ENCODE peak calls at places on chromosomes 1 and 21, in six cellular contexts. K is stimulated activated CD4-positive, alpha-beta T cell treated with anti-CD3 and anti-CD28 coated beads, Interleukin-12 subunit alpha, Interleukin-12 subunit beta, amount 100 ng/mL, for 4 hours; B is H54; V is cerebellum; G is CD4-positive, alpha-beta T cell; W is NCI-H774. I is an unnamed sample.

GRCh38 chr1:224525411-224526040 is 90.6 kb upstream of the CNIH3 start:
- DNase-seq in K (no peak), B (no peak), V (no peak), G (no peak), W (no peak), I (no peak)

GRCh38 chr1:158998781-158999161 is 10.9 kb upstream of the IFI16 start:
- DNase-seq in K (no peak), B (no peak), V (no peak), G (no peak), W (peak; percentile 57), I (peak; percentile 49)

GRCh38 chr1:111596499-111596898 is 23.1 kb upstream of the RAP1A start:
- DNase-seq in K (peak; percentile 43), B (no peak), V (no peak), G (peak; percentile 43), W (no peak), I (no peak)

GRCh38 chr21:39660191-39660590 is 47.5 kb downstream of the B3GALT5 start:
- DNase-seq in K (no peak), B (peak; percentile 42), V (no peak), G (no peak), W (peak; percentile 62), I (no peak)

GRCh38 chr1:182841368-182841988 is 2.3 kb downstream of the DHX9 start:
- DNase-seq in K (no peak), B (no peak), V (no peak), G (no peak), W (no peak), I (no peak)

GRCh38 chr1:164695956-164696665 is 137.1 kb downstream of the PBX1 start:
- DNase-seq in K (no peak), B (no peak), V (no peak), G (no peak), W (no peak), I (peak; percentile 73)

GRCh38 chr1:37825508-37825907 is 17.5 kb upstream of the YRDC start:
- DNase-seq in K (no peak), B (no peak), V (no peak), G (no peak), W (no peak), I (no peak)

GRCh38 chr1:98704474-98704873 is 43.0 kb downstream of the SNX7 start:
- DNase-seq in K (no peak), B (no peak), V (no peak), G (no peak), W (no peak), I (peak; percentile 71)

GRCh38 chr1:38527373-38527966 is 332.1 kb downstream of the RRAGC start:
- DNase-seq in K (peak; percentile 30), B (no peak), V (no peak), G (peak; percentile 6), W (no peak), I (no peak)

GRCh38 chr1:234902774-234903173 is 225.9 kb downstream of the TOMM20 start:
- DNase-seq in K (no peak), B (no peak), V (no peak), G (no peak), W (no peak), I (no peak)

GRCh38 chr1:172607145-172607544 is 51.8 kb upstream of the FASLG start:
- DNase-seq in K (no peak), B (no peak), V (no peak), G (no peak), W (no peak), I (no peak)

GRCh38 chr1:57018119-57018518 is 52.3 kb upstream of the C8B start:
- DNase-seq in K (no peak), B (no peak), V (no peak), G (no peak), W (no peak), I (no peak)

GRCh38 chr1:85225624-85226380 is 25.0 kb upstream of the SYDE2 start:
- DNase-seq in K (no peak), B (no peak), V (no peak), G (no peak), W (no peak), I (no peak)